ENCODE peak calls at places on chromosomes 7 and 10, in eight cellular contexts. P is pancreas, Y is tibial artery, O is spleen, U is colonic mucosa, L is right cardiac atrium, J is IMR-90, W is A549. M is an unnamed sample.

GRCh38 chr7:12490105-12490688 is 80.3 kb upstream of the SCIN start:
- DNase-seq in O (no peak), P (no peak), J (peak), Y (no peak), W (peak), L (no peak), U (no peak), M (no peak)

GRCh38 chr7:900331-901040 is 24.1 kb downstream of the GET4 start:
- DNase-seq in W (no peak), O (no peak), Y (no peak), P (peak), J (no peak), L (peak), U (no peak), M (no peak)

GRCh38 chr10:122240401-122240800 is 30.7 kb upstream of the BTBD16 start:
- DNase-seq in W (no peak), Y (peak), J (no peak), O (peak), U (no peak), P (no peak), L (no peak), M (no peak)

GRCh38 chr7:76206633-76207032 is 4.9 kb downstream of the SRRM3 start:
- DNase-seq in O (no peak), L (no peak), Y (no peak), W (no peak), U (no peak), J (peak), P (no peak), M (no peak)

GRCh38 chr10:21753497-21754270 is 219.7 kb downstream of the MLLT10 start:
- DNase-seq in U (no peak), P (no peak), W (no peak), L (peak), O (no peak), Y (no peak), J (no peak), M (no peak)

GRCh38 chr10:78763651-78764395 is 304.9 kb upstream of the ZMIZ1 start:
- DNase-seq in W (no peak), P (no peak), J (no peak), U (no peak), O (peak), Y (peak), L (peak), M (no peak)

GRCh38 chr10:133173860-133174523 is 14.0 kb downstream of the KNDC1 start:
- DNase-seq in O (peak), U (no peak), L (no peak), Y (peak), P (no peak), J (no peak), W (no peak), M (no peak)

GRCh38 chr7:116356333-116356965 is 143.1 kb upstream of the CAV2 start:
- DNase-seq in J (no peak), Y (no peak), W (no peak), P (no peak), U (no peak), L (no peak), O (no peak), M (no peak)

GRCh38 chr10:44897049-44897448 is 14.1 kb upstream of the TMEM72 start:
- DNase-seq in Y (no peak), W (no peak), J (peak), P (no peak), U (no peak), L (no peak), O (no peak), M (no peak)

GRCh38 chr7:159098795-159099194 is 45.9 kb downstream of the VIPR2 start:
- DNase-seq in Y (peak), P (peak), U (no peak), L (peak), O (peak), J (no peak), W (no peak), M (no peak)

GRCh38 chr10:30701471-30702173 is 72.1 kb upstream of the LYZL2 start:
- DNase-seq in P (no peak), Y (no peak), J (peak), U (peak), W (no peak), O (peak), L (no peak), M (peak)

GRCh38 chr10:99506416-99506815 is 26.3 kb upstream of the NKX2-3 start:
- DNase-seq in U (no peak), J (no peak), Y (no peak), W (no peak), O (no peak), L (no peak), P (no peak), M (no peak)

GRCh38 chr7:144255471-144255897 is 9.1 kb downstream of the OR2A7 start:
- DNase-seq in Y (no peak), J (no peak), O (no peak), W (no peak), U (no peak), L (no peak), P (no peak), M (no peak)

GRCh38 chr7:50648570-50649169 is 83.5 kb upstream of the DDC start:
- DNase-seq in P (no peak), J (no peak), L (no peak), O (no peak), W (no peak), Y (peak), U (no peak), M (no peak)

GRCh38 chr7:108453320-108453719 is 2.9 kb downstream of the NRCAM start:
- DNase-seq in W (no peak), L (no peak), J (no peak), P (no peak), O (no peak), Y (no peak), U (no peak), M (no peak)

GRCh38 chr10:79266092-79266491 is 81.2 kb upstream of the PPIF start:
- DNase-seq in P (no peak), Y (peak), O (no peak), U (no peak), J (no peak), L (peak), W (no peak), M (no peak)

GRCh38 chr7:81333004-81333403 is 414.2 kb upstream of the SEMA3C start:
- DNase-seq in W (no peak), U (no peak), Y (no peak), P (no peak), J (peak), L (no peak), O (no peak), M (no peak)

GRCh38 chr10:84605802-84606201 is 277.4 kb downstream of the CCSER2 start:
- DNase-seq in O (no peak), P (no peak), U (no peak), Y (peak), W (no peak), J (no peak), L (no peak), M (no peak)

GRCh38 chr10:93150289-93150688 is 76.6 kb downstream of the CYP26A1 start:
- DNase-seq in U (no peak), W (no peak), L (no peak), P (no peak), O (no peak), J (no peak), Y (no peak), M (no peak)

GRCh38 chr10:30827531-30828120 is 198.1 kb upstream of the LYZL2 start:
- DNase-seq in W (no peak), U (no peak), L (peak), O (peak), Y (peak), P (no peak), J (peak), M (no peak)

GRCh38 chr10:126129026-126129425 is 232.7 kb downstream of the FANK1 start:
- DNase-seq in J (no peak), Y (peak), L (no peak), O (no peak), U (no peak), W (no peak), P (no peak), M (no peak)

GRCh38 chr10:71323407-71323806 is 4.3 kb downstream of the SLC29A3 start:
- DNase-seq in Y (no peak), U (no peak), J (peak), P (no peak), O (no peak), L (no peak), W (peak), M (no peak)

GRCh38 chr10:71325258-71325657 is 6.2 kb downstream of the SLC29A3 start:
- DNase-seq in U (no peak), Y (no peak), P (no peak), L (no peak), W (no peak), J (no peak), O (no peak), M (no peak)

GRCh38 chr10:71324743-71325142 is 5.7 kb downstream of the SLC29A3 start:
- DNase-seq in U (no peak), P (peak), W (no peak), Y (no peak), L (no peak), J (no peak), O (no peak), M (no peak)

GRCh38 chr10:71330789-71331404 is 11.8 kb downstream of the SLC29A3 start:
- DNase-seq in L (no peak), U (no peak), J (no peak), W (no peak), Y (no peak), P (no peak), O (no peak), M (no peak)

GRCh38 chr10:71326464-71326881 is 7.4 kb downstream of the SLC29A3 start:
- DNase-seq in P (peak), U (peak), Y (no peak), L (no peak), J (no peak), O (no peak), W (no peak), M (no peak)
- H3K27ac ChIP-seq in P (no peak), U (no peak), Y (no peak), L (no peak), J (no peak), O (no peak), W (no peak), M (no peak)

DNA sequence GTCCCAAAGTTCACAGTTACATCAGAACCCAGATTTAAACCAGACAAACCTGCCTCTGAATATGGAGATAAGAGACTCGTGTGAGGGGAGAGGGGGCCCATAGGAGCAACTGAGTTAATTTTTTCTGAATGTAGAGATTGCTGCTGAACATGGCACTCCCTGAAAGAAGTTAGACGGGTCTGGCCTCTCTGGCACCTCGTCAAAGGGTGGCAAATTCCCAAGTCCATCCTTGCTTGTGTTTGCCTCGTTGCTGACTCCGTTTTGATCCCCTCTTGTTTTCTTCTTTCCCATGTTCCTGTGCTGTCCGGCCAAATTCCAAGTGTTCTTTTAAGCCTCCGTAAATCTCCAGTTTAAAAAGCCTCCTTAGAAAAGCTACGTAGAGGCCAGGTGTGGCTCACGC is 35.2 kb upstream of the YAE1 start:
- DNase-seq in O (no peak), J (no peak), W (no peak), L (no peak), P (no peak), U (peak), Y (no peak), M (no peak)
- H3K4me3 ChIP-seq in O (no peak), J (no peak), W (no peak), L (no peak), P (no peak), U (no peak), Y (no peak), M (no peak)

DNA sequence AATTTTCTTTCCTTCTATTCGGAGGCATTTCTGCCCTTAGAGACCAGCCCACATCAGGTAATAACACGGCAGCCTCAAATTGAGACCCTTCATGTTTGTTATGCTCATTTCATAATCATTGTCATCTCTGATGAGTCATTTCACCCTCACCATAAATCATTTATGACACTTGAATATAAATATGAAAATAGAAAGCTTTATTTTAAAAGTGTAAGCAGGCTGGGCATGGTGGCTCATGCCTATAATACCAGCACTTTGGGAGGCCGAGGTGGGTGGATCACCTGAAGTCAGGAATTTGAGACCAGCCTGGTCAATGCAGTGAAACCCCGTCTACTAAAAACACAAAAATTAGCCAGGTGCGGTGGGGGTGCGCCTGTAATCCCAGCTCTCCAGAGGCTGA is 57.4 kb upstream of the EGFR start:
- DNase-seq in J (no peak), L (no peak), P (no peak), Y (no peak), O (no peak), W (no peak), U (no peak), M (no peak)
- H3K27ac ChIP-seq in J (no peak), L (no peak), P (no peak), Y (no peak), O (no peak), W (no peak), U (no peak), M (no peak)

DNA sequence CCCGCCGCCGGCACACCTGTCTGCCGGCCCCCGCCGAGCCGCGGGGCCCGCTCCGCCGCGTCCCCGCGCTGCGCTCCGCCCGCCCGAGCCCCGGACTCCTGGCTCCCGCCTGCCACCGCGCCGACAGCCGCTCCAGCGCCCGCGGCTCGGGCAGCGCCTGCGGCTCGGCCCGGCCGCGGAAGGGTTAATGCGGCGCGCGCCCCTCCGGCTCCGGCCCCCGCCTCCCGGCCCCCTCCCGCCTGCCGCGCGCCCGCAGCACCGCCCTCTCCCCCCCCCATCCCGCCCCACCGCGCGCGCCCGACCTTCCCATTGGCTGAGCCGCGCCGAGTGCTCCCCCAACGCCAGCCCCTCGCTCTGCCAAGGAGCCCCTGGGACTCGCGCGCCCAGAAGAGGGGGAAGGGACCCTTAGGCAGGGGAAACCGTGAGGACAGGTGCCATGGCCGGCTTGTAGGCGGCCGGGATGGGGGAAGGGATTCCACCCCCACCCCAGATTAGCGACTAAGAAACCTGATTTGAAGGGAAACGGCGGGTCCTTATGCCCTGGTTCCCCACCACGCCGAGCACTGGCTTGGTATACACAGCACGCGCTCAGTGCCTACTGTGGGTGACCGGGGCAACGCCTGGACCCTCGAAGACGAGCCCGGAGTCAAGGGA is at the start of gene KCNH2:
- DNase-seq in L (peak), P (peak), U (no peak), W (peak), O (no peak), J (no peak), Y (no peak), M (no peak)
- H3K4me3 ChIP-seq in L (peak), P (no peak), U (peak), W (peak), O (peak), J (peak), Y (peak), M (peak)

DNA sequence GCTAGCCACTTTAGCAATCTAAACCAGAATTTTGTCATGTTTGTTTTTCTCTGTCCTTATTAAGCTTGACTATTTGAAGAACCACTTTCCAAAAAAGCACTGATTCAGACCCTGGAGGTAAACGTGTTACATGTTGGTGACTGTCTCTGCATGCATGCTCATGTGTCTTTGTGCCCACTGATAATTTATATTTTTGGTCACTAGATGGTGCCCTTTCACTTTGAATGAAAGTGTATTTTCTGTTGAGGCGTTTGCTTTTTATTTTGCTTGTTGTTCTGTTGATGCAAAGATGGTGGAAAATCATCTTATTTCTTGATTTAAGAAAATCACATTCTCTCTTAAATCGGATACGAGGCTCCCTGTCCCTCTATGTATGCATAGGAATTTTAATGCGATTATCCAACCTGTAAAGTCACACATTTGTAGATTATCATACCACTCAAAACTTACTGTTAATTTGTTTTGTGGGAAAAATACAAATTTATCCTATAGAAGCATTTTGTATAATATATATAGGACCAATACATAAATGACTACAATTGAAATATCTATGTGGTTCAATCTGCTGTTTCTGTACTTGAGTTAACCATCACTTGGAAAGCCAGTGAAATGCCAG is 269.3 kb downstream of the BICC1 start:
- DNase-seq in J (peak), O (no peak), U (no peak), W (peak), L (no peak), P (no peak), Y (no peak), M (no peak)
- H3K27ac ChIP-seq in J (no peak), O (no peak), U (no peak), W (peak), L (no peak), P (peak), Y (no peak), M (no peak)

GRCh38 chr10:62049815-62050626 is 148.5 kb downstream of the ARID5B start:
- DNase-seq in P (no peak), W (no peak), O (no peak), J (no peak), U (no peak), Y (no peak), L (no peak), M (no peak)
- H3K4me3 ChIP-seq in P (peak), W (peak), O (peak), J (peak), U (peak), Y (peak), L (peak), M (no peak)

GRCh38 chr10:103917326-103918052 is 495 bp downstream of the STN1 start:
- DNase-seq in W (peak), L (peak), O (no peak), J (peak), U (peak), P (peak), Y (peak), M (peak)

GRCh38 chr10:103916901-103917300 is 1.1 kb downstream of the STN1 start:
- DNase-seq in L (no peak), W (no peak), J (no peak), O (no peak), U (no peak), P (no peak), Y (no peak), M (no peak)

GRCh38 chr10:103915794-103916193 is 2.2 kb downstream of the STN1 start:
- DNase-seq in L (peak), U (no peak), P (no peak), J (no peak), Y (no peak), O (peak), W (no peak), M (peak)

GRCh38 chr10:103918053-103918846 is at the start of gene STN1:
- DNase-seq in O (peak), W (peak), P (peak), U (peak), J (peak), Y (peak), L (peak), M (peak)

DNA sequence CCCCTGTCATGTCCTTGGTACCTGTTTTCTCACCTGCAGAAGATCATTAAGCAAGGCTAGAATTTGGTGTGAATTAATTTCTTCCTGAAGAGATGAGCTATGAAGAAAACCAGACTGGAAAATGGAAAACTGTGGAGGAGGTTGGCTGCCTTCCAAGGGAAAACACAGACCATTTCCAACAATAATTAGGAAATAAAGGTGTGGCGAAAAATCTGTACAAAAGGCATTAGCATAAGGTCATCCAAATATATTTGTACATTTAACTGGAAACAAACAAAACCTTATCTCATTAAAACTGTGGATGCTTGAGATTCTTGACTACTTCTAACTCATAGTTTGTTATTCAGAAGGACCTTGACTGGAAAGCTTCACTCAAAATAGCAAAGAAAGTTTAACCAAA is 1.7 kb downstream of the STN1 start:
- DNase-seq in Y (no peak), P (no peak), L (no peak), O (no peak), J (peak), U (no peak), W (no peak), M (no peak)
- H3K27ac ChIP-seq in Y (peak), P (peak), L (no peak), O (peak), J (no peak), U (peak), W (peak), M (peak)

M was measured in CD8-positive, alpha-beta T cell.